ENCODE peak calls at places on chromosomes 3 and 15, in five cellular contexts. N is HCEC 1CT, B is anterior cingulate cortex, J is breast epithelium, F is astrocyte of the spinal cord. S is an unnamed sample.

GRCh38 chr3:27633224-27633545 is 88.9 kb downstream of the EOMES start:
- DNase-seq in N (peak), B (no peak), F (no peak), J (no peak), S (peak)

GRCh38 chr15:101795455-101795854 is 7.9 kb upstream of the OR4F6 start:
- DNase-seq in J (no peak), B (no peak), N (peak), F (peak), S (peak)

GRCh38 chr15:58737298-58737697 is 12.2 kb downstream of the ADAM10 start:
- DNase-seq in F (no peak), N (no peak), B (no peak), J (no peak), S (no peak)

GRCh38 chr3:42010530-42010929 is 48.6 kb upstream of the ULK4 start:
- DNase-seq in N (no peak), B (no peak), J (no peak), F (no peak), S (no peak)

GRCh38 chr3:32596926-32597369 is 26.3 kb upstream of the DYNC1LI1 start:
- DNase-seq in N (no peak), F (peak), J (no peak), B (no peak), S (peak)

GRCh38 chr3:51358981-51359380 is 26.1 kb upstream of the MANF start:
- DNase-seq in B (no peak), F (no peak), N (no peak), J (no peak), S (no peak)

GRCh38 chr3:23548706-23549105 is 257.0 kb upstream of the UBE2E1 start:
- DNase-seq in J (no peak), F (no peak), B (no peak), N (no peak), S (peak)

GRCh38 chr3:171192176-171192854 is 165.8 kb upstream of the SLC2A2 start:
- DNase-seq in B (no peak), J (no peak), N (peak), F (peak), S (peak)

GRCh38 chr3:16548721-16549120 is 35.2 kb upstream of the RFTN1 start:
- DNase-seq in J (no peak), F (peak), B (no peak), N (peak), S (peak)

GRCh38 chr15:80072285-80072684 is 12.8 kb downstream of the ZFAND6 start:
- DNase-seq in J (no peak), B (no peak), F (peak), N (peak), S (peak)

GRCh38 chr15:91784973-91785709 is 68.4 kb upstream of the SLCO3A1 start:
- DNase-seq in J (no peak), N (no peak), B (no peak), F (no peak), S (no peak)